ENCODE peak calls at places on chromosomes 13 and 19, in four cellular contexts. Z, X, Q and U are unnamed samples.

GRCh38 chr13:45219123-45219891 is 18.5 kb upstream of the KCTD4 start:
- DNase-seq in Z (no peak), X (no peak), Q (peak; percentile 31), U (no peak)

GRCh38 chr13:109867766-109868165 is 81.4 kb upstream of the IRS2 start:
- DNase-seq in Z (no peak), X (no peak), Q (peak; percentile 12), U (no peak)

GRCh38 chr13:22594041-22594440 is 586.7 kb upstream of the SGCG start:
- DNase-seq in Z (no peak), X (no peak), Q (no peak), U (no peak)

GRCh38 chr13:41905600-41906254 is 55.2 kb downstream of the VWA8 start:
- DNase-seq in Z (no peak), X (peak; percentile 48), Q (peak; percentile 52), U (peak; percentile 60)

GRCh38 chr19:35046461-35046860 is 4.9 kb downstream of the HPN start:
- DNase-seq in Z (no peak), X (no peak), Q (no peak), U (no peak)

GRCh38 chr13:111066544-111066943 is 48.6 kb upstream of the ARHGEF7 start:
- DNase-seq in Z (no peak), X (no peak), Q (no peak), U (peak; percentile 30)

GRCh38 chr19:4115818-4116385 is 8.0 kb downstream of the MAP2K2 start:
- DNase-seq in Z (no peak), X (no peak), Q (no peak), U (no peak)

GRCh38 chr19:13880059-13880672 is 3.2 kb downstream of the NANOS3 start:
- DNase-seq in Z (peak; percentile 86), X (peak; percentile 93), Q (peak; percentile 95), U (peak; percentile 96)

GRCh38 chr13:95644611-95645052 is at the start of gene DZIP1:
- DNase-seq in Z (peak; percentile 78), X (peak; percentile 83), Q (peak; percentile 90), U (peak; percentile 97)

GRCh38 chr19:2575734-2576481 is 100.0 kb downstream of the GADD45B start:
- DNase-seq in Z (no peak), X (peak; percentile 69), Q (peak; percentile 85), U (no peak)

GRCh38 chr13:29482504-29482903 is 113.0 kb downstream of the SLC7A1 start:
- DNase-seq in Z (no peak), X (no peak), Q (no peak), U (peak; percentile 66)

GRCh38 chr13:20673711-20674110 is 29.8 kb upstream of the IL17D start:
- DNase-seq in Z (no peak), X (no peak), Q (no peak), U (no peak)

GRCh38 chr19:3771033-3771905 is 759 bp downstream of the RAX2 start:
- DNase-seq in Z (no peak), X (no peak), Q (no peak), U (peak; percentile 16)

GRCh38 chr13:95317037-95317989 is 16.1 kb upstream of the ABCC4 start:
- DNase-seq in Z (no peak), X (no peak), Q (peak; percentile 75), U (no peak)

GRCh38 chr13:79548886-79549285 is 67.9 kb downstream of the NDFIP2 start:
- DNase-seq in Z (no peak), X (peak; percentile 11), Q (peak; percentile 45), U (peak; percentile 18)

GRCh38 chr19:45558399-45558878 is 26.2 kb downstream of the OPA3 start:
- DNase-seq in Z (peak; percentile 36), X (peak; percentile 33), Q (peak; percentile 54), U (peak; percentile 83)

GRCh38 chr13:67230774-67231480 is 791 bp upstream of the PCDH9 start:
- DNase-seq in Z (peak; percentile 68), X (peak; percentile 64), Q (peak; percentile 88), U (peak; percentile 73)

GRCh38 chr13:35716186-35716585 is 239.7 kb upstream of the MAB21L1 start:
- DNase-seq in Z (no peak), X (peak; percentile 26), Q (no peak), U (peak; percentile 39)

GRCh38 chr19:19371056-19371455 is 34.4 kb upstream of the GATAD2A start:
- DNase-seq in Z (no peak), X (no peak), Q (no peak), U (no peak)

GRCh38 chr19:49554701-49555181 is 25.6 kb downstream of the NOSIP start:
- DNase-seq in Z (no peak), X (no peak), Q (no peak), U (no peak)

GRCh38 chr19:45854167-45854778 is 8.7 kb downstream of the SYMPK start:
- DNase-seq in Z (no peak), X (no peak), Q (no peak), U (no peak)

GRCh38 chr13:113413178-113413897 is 40.0 kb downstream of the ADPRHL1 start:
- DNase-seq in Z (no peak), X (no peak), Q (no peak), U (no peak)

GRCh38 chr13:86409466-86410241 is 610.4 kb upstream of the SLITRK6 start:
- DNase-seq in Z (no peak), X (no peak), Q (no peak), U (no peak)

GRCh38 chr13:75792526-75793187 is 156.5 kb downstream of the LMO7 start:
- DNase-seq in Z (no peak), X (peak; percentile 56), Q (peak; percentile 59), U (peak; percentile 69)

GRCh38 chr19:43574424-43575155 is 737 bp downstream of the XRCC1 start:
- DNase-seq in Z (no peak), X (peak; percentile 35), Q (no peak), U (no peak)

GRCh38 chr13:98508280-98509074 is 68.4 kb downstream of the STK24 start:
- DNase-seq in Z (no peak), X (peak; percentile 79), Q (peak; percentile 80), U (peak; percentile 94)

GRCh38 chr13:105611424-105611823 is 924.0 kb downstream of the EFNB2 start:
- DNase-seq in Z (no peak), X (peak; percentile 41), Q (peak; percentile 38), U (peak; percentile 79)

GRCh38 chr13:105612541-105612940 is 922.9 kb downstream of the EFNB2 start:
- DNase-seq in Z (no peak), X (no peak), Q (no peak), U (no peak)

DNA sequence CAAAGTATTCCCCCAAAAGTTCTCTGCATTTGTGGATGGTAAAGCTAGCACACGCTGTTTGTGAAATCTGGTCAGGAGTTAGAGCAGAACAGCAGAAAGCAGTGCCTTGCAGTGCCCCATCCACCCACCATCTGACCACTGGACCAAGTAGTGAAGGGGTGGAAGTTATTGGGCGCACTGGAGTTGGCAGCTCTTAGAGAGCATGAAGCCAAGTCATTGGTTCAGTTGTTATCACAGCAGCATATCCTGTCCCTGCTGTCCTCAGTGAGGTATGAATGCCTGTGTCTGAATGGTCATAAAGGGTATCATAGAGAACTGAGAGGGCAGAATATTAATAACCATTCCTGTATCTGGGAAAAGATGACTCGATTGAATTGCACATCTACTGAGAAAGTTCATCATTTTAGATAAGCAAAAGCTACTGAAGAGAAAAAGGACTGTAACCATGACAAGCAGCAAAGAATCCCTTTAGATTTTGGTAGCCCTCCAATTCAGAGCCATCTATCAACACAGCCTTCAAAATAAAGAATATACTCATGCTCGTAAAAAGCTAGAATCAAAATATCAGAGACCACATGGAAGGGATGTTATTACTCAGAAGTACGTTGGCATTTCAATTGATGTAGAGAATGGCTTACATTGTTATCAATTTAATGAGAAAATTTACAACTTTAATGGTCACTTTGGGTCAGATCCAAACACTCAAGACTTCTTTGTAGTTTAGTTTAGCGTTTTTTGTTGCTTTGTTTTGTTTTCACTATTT is 919.0 kb downstream of the EFNB2 start:
- DNase-seq in Z (no peak), X (peak; percentile 5), Q (no peak), U (no peak)
- H3K23ac ChIP-seq in Z (no peak overlapping the region), X (no peak overlapping the region), Q (no peak overlapping the region), U (no peak overlapping the region)

DNA sequence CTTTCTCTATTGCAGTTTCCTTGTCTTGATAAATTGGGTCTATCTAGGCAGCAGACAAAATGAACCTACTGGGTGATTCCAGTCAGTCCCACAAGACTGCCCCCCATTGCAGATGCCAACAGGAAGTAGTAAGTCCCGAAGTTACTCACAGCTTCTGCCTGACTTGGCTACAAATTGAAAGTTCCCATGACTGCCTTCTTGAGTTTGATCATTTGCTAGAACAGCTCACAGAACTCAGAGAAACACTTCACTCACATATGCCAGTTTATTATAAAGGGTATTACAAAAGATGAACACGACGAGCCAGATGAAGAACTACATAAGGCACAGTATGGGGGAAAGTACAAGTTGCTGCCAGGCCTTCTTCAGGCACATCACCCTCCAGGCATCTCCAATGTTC is 50.0 kb downstream of the TEX26 start:
- DNase-seq in Z (no peak), X (no peak), Q (no peak), U (no peak)
- H2BK120ac ChIP-seq in Z (no peak overlapping the region), X (no peak overlapping the region), Q (no peak overlapping the region), U (no peak overlapping the region)

GRCh38 chr13:40651866-40652587 is 14.4 kb downstream of the FOXO1 start:
- DNase-seq in Z (no peak), X (no peak), Q (no peak), U (peak; percentile 73)

GRCh38 chr13:40648040-40648439 is 18.4 kb downstream of the FOXO1 start:
- DNase-seq in Z (no peak), X (no peak), Q (no peak), U (no peak)

GRCh38 chr13:40644838-40645620 is 21.4 kb downstream of the FOXO1 start:
- DNase-seq in Z (no peak), X (no peak), Q (no peak), U (peak; percentile 35)

GRCh38 chr13:40652588-40652940 is 13.9 kb downstream of the FOXO1 start:
- DNase-seq in Z (no peak), X (no peak), Q (no peak), U (no peak)

DNA sequence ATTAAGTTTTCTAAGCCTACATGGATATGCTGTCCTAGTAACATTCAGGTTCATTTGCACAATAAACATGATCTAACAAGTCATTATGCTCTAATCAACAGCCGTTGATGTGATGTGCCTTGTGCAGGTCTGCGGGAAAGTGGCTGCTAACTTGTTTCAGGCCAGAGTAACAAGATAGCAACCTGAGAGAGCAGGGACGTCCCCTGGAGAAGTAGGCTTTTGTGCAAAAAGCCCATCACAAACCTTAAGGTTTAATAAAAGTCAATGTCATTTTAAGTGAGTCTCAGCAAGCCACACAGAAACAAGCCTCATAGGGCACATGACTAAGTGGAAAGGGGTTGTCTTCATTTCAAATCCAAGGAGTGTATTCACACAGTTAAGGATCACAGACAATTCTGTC is 17.6 kb downstream of the FOXO1 start:
- DNase-seq in Z (no peak), X (no peak), Q (no peak), U (peak; percentile 77)
- H3K23ac ChIP-seq in Z (no peak overlapping the region), X (no peak overlapping the region), Q (no peak overlapping the region), U (no peak overlapping the region)

GRCh38 chr19:55640577-55641375 is at the start of gene ZNF580:
- DNase-seq in Z (peak; percentile 65), X (peak; percentile 78), Q (peak; percentile 91), U (peak; percentile 82)

GRCh38 chr19:55642153-55643002 is 1.1 kb upstream of the ZNF581 start:
- DNase-seq in Z (no peak), X (no peak), Q (peak; percentile 38), U (peak; percentile 48)

GRCh38 chr19:55643003-55643732 is at the start of gene ZNF581:
- DNase-seq in Z (peak; percentile 73), X (peak; percentile 78), Q (peak; percentile 88), U (peak; percentile 87)

GRCh38 chr19:55640043-55640576 is 692 bp upstream of the ZNF580 start:
- DNase-seq in Z (no peak), X (peak; percentile 68), Q (peak; percentile 34), U (peak; percentile 59)

GRCh38 chr19:55641376-55642152 is 762 bp downstream of the ZNF580 start:
- DNase-seq in Z (no peak), X (peak; percentile 18), Q (peak; percentile 60), U (peak; percentile 48)
- H2BK120ac ChIP-seq in Z (peak overlapping the region; percentile 81), X (peak overlapping the region; percentile 16), Q (peak overlapping the region; percentile 94), U (no peak overlapping the region)